ENCODE peak calls at places on chromosomes 6 and 20, in seven cellular contexts. R is adrenal gland, I is IMR-90, G is heart left ventricle, F is transverse colon, Q is breast epithelium, V is HCT116. T is an unnamed sample.
A peak's percentile ranks its signal among the peaks of the same experiment; 100 is the strongest.

GRCh38 chr6:431986-432385 is 40.4 kb downstream of the IRF4 start:
- DNase-seq in V (no peak), Q (no peak), G (no peak), F (no peak), R (no peak), I (no peak), T (no peak)

GRCh38 chr20:43975096-43975768 is 60.6 kb downstream of the TOX2 start:
- DNase-seq in V (peak; percentile 86), F (no peak), R (peak; percentile 54), Q (no peak), G (no peak), I (peak; percentile 93), T (peak; percentile 55)

GRCh38 chr6:167647333-167647732 is 179.4 kb upstream of the AFDN start:
- DNase-seq in V (no peak), F (no peak), I (no peak), G (no peak), Q (no peak), R (no peak), T (no peak)

GRCh38 chr6:107318100-107318736 is 141.1 kb downstream of the PDSS2 start:
- DNase-seq in V (peak; percentile 26), F (peak; percentile 50), I (peak; percentile 63), G (peak; percentile 49), Q (no peak), R (peak; percentile 68), T (peak; percentile 68)

GRCh38 chr20:45392733-45393132 is 14.6 kb upstream of the TP53TG5 start:
- DNase-seq in R (no peak), I (no peak), F (no peak), Q (no peak), V (no peak), G (no peak), T (no peak)

GRCh38 chr6:51028271-51028670 is 209.6 kb downstream of the TFAP2B start:
- DNase-seq in V (no peak), I (no peak), Q (no peak), F (no peak), R (no peak), G (no peak), T (no peak)

GRCh38 chr20:63966944-63967322 is 2.8 kb downstream of the ZNF512B start:
- DNase-seq in R (no peak), I (no peak), G (peak; percentile 30), F (no peak), V (no peak), Q (no peak), T (no peak)

GRCh38 chr6:34671801-34672656 is 24.5 kb downstream of the ILRUN start:
- DNase-seq in V (no peak), I (peak; percentile 55), G (peak; percentile 48), Q (no peak), R (no peak), F (peak; percentile 68), T (peak; percentile 89)

GRCh38 chr6:136956590-136957573 is 34.8 kb downstream of the SLC35D3 start:
- DNase-seq in F (no peak), Q (no peak), I (no peak), R (no peak), G (no peak), V (no peak), T (no peak)

DNA sequence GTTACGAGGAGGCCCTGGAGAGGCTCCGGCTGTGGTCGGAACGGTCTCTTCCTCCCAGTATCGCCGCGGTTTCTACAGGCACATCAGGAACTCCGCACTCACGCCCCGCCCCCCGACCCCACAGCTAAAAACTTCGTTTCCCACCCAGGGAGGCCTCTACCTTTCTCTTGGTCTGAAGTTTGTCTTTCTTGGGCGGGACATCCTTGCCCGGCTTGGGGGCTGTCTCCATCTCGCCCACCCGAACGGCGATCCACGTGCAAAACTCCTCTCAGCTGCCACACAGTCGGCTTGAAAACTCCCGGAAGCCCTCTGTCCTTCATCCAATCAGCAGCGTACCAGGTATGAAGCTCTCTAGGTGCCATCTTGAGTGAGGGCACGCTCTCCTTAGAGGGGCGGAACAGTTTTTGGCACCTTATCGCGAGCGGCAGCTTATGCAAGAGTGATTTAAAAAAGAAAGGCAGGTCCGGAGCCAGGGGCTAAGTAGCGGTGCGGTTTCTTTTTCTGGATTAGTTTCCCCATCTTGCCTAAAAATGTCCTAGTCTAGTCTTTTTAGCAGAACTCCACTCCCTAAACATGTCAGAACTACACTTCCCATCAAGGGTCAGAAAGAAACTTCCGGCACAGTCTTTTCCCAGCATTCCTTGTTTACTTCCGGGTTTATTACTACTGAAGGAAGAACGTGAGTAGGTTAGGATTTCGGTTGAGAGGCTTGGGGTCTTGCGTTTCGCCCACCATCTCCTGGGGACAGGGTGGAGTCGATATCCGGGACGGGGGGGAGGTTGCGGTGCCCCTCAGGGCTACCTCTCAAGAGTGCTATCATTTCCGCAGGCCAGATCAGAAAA is at the start of the genes PFDN6 and WDR46:
- DNase-seq in R (peak; percentile 87), F (peak; percentile 84), V (peak; percentile 83), Q (peak; percentile 65), I (peak; percentile 88), G (peak; percentile 85), T (peak; percentile 93)
- TF ChIP-seq POLR2A in R (peak; percentile 27), F (peak; percentile 32), V (peak; percentile 59), Q (no peak), I (peak; percentile 15), G (no peak), T (peak; percentile 77)

GRCh38 chr6:32852844-32853540 is 512 bp downstream of the TAP1 start:
- DNase-seq in V (no peak), Q (no peak), G (peak; percentile 42), F (peak; percentile 63), R (peak; percentile 63), I (peak; percentile 18), T (peak; percentile 71)
- TF ChIP-seq POLR2A in V (no peak), Q (no peak), G (no peak), F (no peak), R (peak; percentile 14), I (no peak), T (no peak)

GRCh38 chr6:25311251-25311910 is 32.2 kb downstream of the CARMIL1 start:
- DNase-seq in V (peak; percentile 60), I (peak; percentile 62), F (no peak), G (no peak), Q (no peak), R (no peak), T (no peak)

GRCh38 chr6:25312034-25312620 is 33.0 kb downstream of the CARMIL1 start:
- DNase-seq in G (no peak), F (no peak), Q (no peak), V (no peak), I (peak; percentile 46), R (no peak), T (no peak)

GRCh38 chr6:25309886-25310285 is 30.7 kb downstream of the CARMIL1 start:
- DNase-seq in G (no peak), F (no peak), R (no peak), Q (no peak), I (no peak), V (no peak), T (no peak)

GRCh38 chr6:25306379-25306778 is 27.2 kb downstream of the CARMIL1 start:
- DNase-seq in G (no peak), R (no peak), I (no peak), V (no peak), Q (no peak), F (no peak), T (no peak)

DNA sequence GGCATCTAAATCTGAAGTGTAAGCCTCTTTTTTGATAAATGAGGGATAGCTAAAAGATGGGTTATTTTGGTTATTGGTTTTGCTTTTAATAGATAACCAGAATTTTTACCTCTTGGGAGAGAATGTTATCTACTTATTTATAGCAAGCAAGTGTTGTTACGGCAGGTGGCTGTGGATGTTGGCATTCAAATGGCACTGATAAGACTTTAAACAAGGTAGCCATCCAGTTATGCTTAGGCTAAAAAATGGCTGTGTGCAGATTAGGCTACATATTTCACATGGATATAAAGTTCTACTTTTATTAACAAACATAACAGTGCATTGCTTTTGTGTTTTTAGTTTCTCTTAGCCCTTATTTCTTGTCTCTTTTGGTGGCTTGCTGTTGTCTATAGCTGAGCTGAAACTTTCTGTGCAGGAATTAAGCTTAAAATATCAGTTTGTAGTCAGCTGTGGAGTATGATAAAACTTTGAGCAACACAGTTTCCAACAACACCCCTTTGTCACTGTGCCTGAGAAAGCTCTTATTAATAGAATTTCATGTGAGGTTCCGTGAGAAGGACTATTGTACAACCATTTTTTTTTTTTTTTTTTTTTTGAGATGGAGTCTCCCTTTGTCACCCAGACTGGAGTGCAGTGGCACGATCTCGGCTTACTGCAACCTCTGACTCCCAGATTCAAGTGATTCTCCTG is 28.8 kb downstream of the CARMIL1 start:
- DNase-seq in I (no peak), G (no peak), V (no peak), F (no peak), R (no peak), Q (no peak), T (no peak)
- TF ChIP-seq POLR2A in I (no peak), G (no peak), V (no peak), F (no peak), R (no peak), Q (no peak), T (no peak)

GRCh38 chr6:42279144-42279781 is 61.6 kb upstream of the MRPS10 start:
- DNase-seq in I (peak; percentile 71), Q (no peak), G (no peak), V (no peak), F (peak; percentile 70), R (peak; percentile 68), T (no peak)
- TF ChIP-seq POLR2A in I (no peak), Q (no peak), G (no peak), V (no peak), F (no peak), R (no peak), T (no peak)

GRCh38 chr6:44216677-44217331 is at the start of gene MYMX:
- DNase-seq in Q (no peak), G (no peak), F (no peak), I (no peak), V (no peak), R (no peak), T (peak; percentile 29)

GRCh38 chr6:44219053-44219814 is 2.5 kb downstream of the MYMX start:
- DNase-seq in F (peak; percentile 85), G (peak; percentile 93), Q (peak; percentile 78), R (peak; percentile 91), V (no peak), I (peak; percentile 55), T (peak; percentile 73)

GRCh38 chr6:44214307-44214706 is 2.4 kb upstream of the MYMX start:
- DNase-seq in V (no peak), I (no peak), F (no peak), G (no peak), Q (no peak), R (no peak), T (no peak)

GRCh38 chr6:44219815-44220784 is 3.3 kb upstream of the SLC29A1 start:
- DNase-seq in R (no peak), F (no peak), I (no peak), Q (no peak), G (no peak), V (no peak), T (no peak)

GRCh38 chr6:44217332-44218143 is 812 bp downstream of the MYMX start:
- DNase-seq in G (peak; percentile 83), R (no peak), F (peak; percentile 42), V (no peak), Q (no peak), I (peak; percentile 14), T (no peak)
- TF ChIP-seq POLR2A in G (no peak), R (no peak), F (no peak), V (no peak), Q (no peak), I (no peak), T (no peak)